ENCODE peak calls at places on chromosomes 12 and 14, in five cellular contexts. One of them, this sample, is unnamed.

GRCh38 chr12:109731231-109731731 is 17.7 kb downstream of the FAM222A start:
- DNase-seq in pulmonary artery endothelial cell: no peak
- DNase-seq in stimulated activated CD4-positive, alpha-beta T cell treated with anti-CD3 and anti-CD28 coated beads, Interleukin-1b, Interleukin-23, amount 100 ng/mL, for 4 hours: no peak
- DNase-seq in WTC11: peak
- DNase-seq in ecto neural progenitor cell: peak
- DNase-seq in this sample: no peak

GRCh38 chr14:68705741-68706283 is 87.1 kb downstream of the ZFP36L1 start:
- DNase-seq in pulmonary artery endothelial cell: no peak
- DNase-seq in stimulated activated CD4-positive, alpha-beta T cell treated with anti-CD3 and anti-CD28 coated beads, Interleukin-1b, Interleukin-23, amount 100 ng/mL, for 4 hours: no peak
- DNase-seq in WTC11: no peak
- DNase-seq in ecto neural progenitor cell: no peak
- DNase-seq in this sample: no peak

GRCh38 chr14:103828315-103828967 is 18.9 kb downstream of the PPP1R13B start:
- DNase-seq in pulmonary artery endothelial cell: no peak
- DNase-seq in stimulated activated CD4-positive, alpha-beta T cell treated with anti-CD3 and anti-CD28 coated beads, Interleukin-1b, Interleukin-23, amount 100 ng/mL, for 4 hours: peak
- DNase-seq in WTC11: no peak
- DNase-seq in ecto neural progenitor cell: no peak
- DNase-seq in this sample: no peak

GRCh38 chr12:30811966-30812365 is 57.2 kb upstream of the CAPRIN2 start:
- DNase-seq in pulmonary artery endothelial cell: no peak
- DNase-seq in stimulated activated CD4-positive, alpha-beta T cell treated with anti-CD3 and anti-CD28 coated beads, Interleukin-1b, Interleukin-23, amount 100 ng/mL, for 4 hours: no peak
- DNase-seq in WTC11: no peak
- DNase-seq in ecto neural progenitor cell: no peak
- DNase-seq in this sample: no peak

GRCh38 chr14:104803916-104804371 is 3.0 kb downstream of the ZBTB42 start:
- DNase-seq in pulmonary artery endothelial cell: no peak
- DNase-seq in stimulated activated CD4-positive, alpha-beta T cell treated with anti-CD3 and anti-CD28 coated beads, Interleukin-1b, Interleukin-23, amount 100 ng/mL, for 4 hours: no peak
- DNase-seq in WTC11: no peak
- DNase-seq in ecto neural progenitor cell: no peak
- DNase-seq in this sample: no peak

GRCh38 chr14:54570651-54571415 is 3.9 kb downstream of the SAMD4A start:
- DNase-seq in pulmonary artery endothelial cell: no peak
- DNase-seq in stimulated activated CD4-positive, alpha-beta T cell treated with anti-CD3 and anti-CD28 coated beads, Interleukin-1b, Interleukin-23, amount 100 ng/mL, for 4 hours: no peak
- DNase-seq in WTC11: no peak
- DNase-seq in ecto neural progenitor cell: no peak
- DNase-seq in this sample: no peak

GRCh38 chr14:36724162-36724561 is 62.5 kb downstream of the PAX9 start:
- DNase-seq in pulmonary artery endothelial cell: no peak
- DNase-seq in stimulated activated CD4-positive, alpha-beta T cell treated with anti-CD3 and anti-CD28 coated beads, Interleukin-1b, Interleukin-23, amount 100 ng/mL, for 4 hours: no peak
- DNase-seq in WTC11: peak
- DNase-seq in ecto neural progenitor cell: no peak
- DNase-seq in this sample: no peak

GRCh38 chr14:87712386-87713113 is 280.4 kb downstream of the GALC start:
- DNase-seq in pulmonary artery endothelial cell: no peak
- DNase-seq in stimulated activated CD4-positive, alpha-beta T cell treated with anti-CD3 and anti-CD28 coated beads, Interleukin-1b, Interleukin-23, amount 100 ng/mL, for 4 hours: no peak
- DNase-seq in WTC11: no peak
- DNase-seq in ecto neural progenitor cell: no peak
- DNase-seq in this sample: no peak

GRCh38 chr14:75147423-75148071 is 20.7 kb upstream of the NEK9 start:
- DNase-seq in pulmonary artery endothelial cell: peak
- DNase-seq in stimulated activated CD4-positive, alpha-beta T cell treated with anti-CD3 and anti-CD28 coated beads, Interleukin-1b, Interleukin-23, amount 100 ng/mL, for 4 hours: no peak
- DNase-seq in WTC11: peak
- DNase-seq in ecto neural progenitor cell: peak
- DNase-seq in this sample: peak

GRCh38 chr12:52965337-52965731 is 16.4 kb downstream of the KRT18 start:
- DNase-seq in pulmonary artery endothelial cell: no peak
- DNase-seq in stimulated activated CD4-positive, alpha-beta T cell treated with anti-CD3 and anti-CD28 coated beads, Interleukin-1b, Interleukin-23, amount 100 ng/mL, for 4 hours: no peak
- DNase-seq in WTC11: peak
- DNase-seq in ecto neural progenitor cell: peak
- DNase-seq in this sample: no peak

GRCh38 chr12:130983328-130984017 is 29.8 kb downstream of the ADGRD1 start:
- DNase-seq in pulmonary artery endothelial cell: no peak
- DNase-seq in stimulated activated CD4-positive, alpha-beta T cell treated with anti-CD3 and anti-CD28 coated beads, Interleukin-1b, Interleukin-23, amount 100 ng/mL, for 4 hours: no peak
- DNase-seq in WTC11: no peak
- DNase-seq in ecto neural progenitor cell: no peak
- DNase-seq in this sample: no peak

GRCh38 chr14:36091096-36091495 is 85.4 kb downstream of the PTCSC3 start:
- DNase-seq in pulmonary artery endothelial cell: no peak
- DNase-seq in stimulated activated CD4-positive, alpha-beta T cell treated with anti-CD3 and anti-CD28 coated beads, Interleukin-1b, Interleukin-23, amount 100 ng/mL, for 4 hours: no peak
- DNase-seq in WTC11: no peak
- DNase-seq in ecto neural progenitor cell: no peak
- DNase-seq in this sample: no peak

GRCh38 chr12:51217133-51217967 is 512 bp downstream of the POU6F1 start:
- DNase-seq in pulmonary artery endothelial cell: no peak
- DNase-seq in stimulated activated CD4-positive, alpha-beta T cell treated with anti-CD3 and anti-CD28 coated beads, Interleukin-1b, Interleukin-23, amount 100 ng/mL, for 4 hours: peak
- DNase-seq in WTC11: peak
- DNase-seq in ecto neural progenitor cell: peak
- DNase-seq in this sample: peak

GRCh38 chr12:25272937-25273526 is 22.3 kb upstream of the KRAS start:
- DNase-seq in pulmonary artery endothelial cell: no peak
- DNase-seq in stimulated activated CD4-positive, alpha-beta T cell treated with anti-CD3 and anti-CD28 coated beads, Interleukin-1b, Interleukin-23, amount 100 ng/mL, for 4 hours: no peak
- DNase-seq in WTC11: no peak
- DNase-seq in ecto neural progenitor cell: no peak
- DNase-seq in this sample: no peak

GRCh38 chr14:101065696-101066694 is 162.5 kb upstream of the RTL1 start:
- DNase-seq in pulmonary artery endothelial cell: no peak
- DNase-seq in stimulated activated CD4-positive, alpha-beta T cell treated with anti-CD3 and anti-CD28 coated beads, Interleukin-1b, Interleukin-23, amount 100 ng/mL, for 4 hours: no peak
- DNase-seq in WTC11: peak
- DNase-seq in ecto neural progenitor cell: no peak
- DNase-seq in this sample: no peak

GRCh38 chr12:108135627-108136026 is 6.5 kb downstream of the WSCD2 start:
- DNase-seq in pulmonary artery endothelial cell: no peak
- DNase-seq in stimulated activated CD4-positive, alpha-beta T cell treated with anti-CD3 and anti-CD28 coated beads, Interleukin-1b, Interleukin-23, amount 100 ng/mL, for 4 hours: no peak
- DNase-seq in WTC11: no peak
- DNase-seq in ecto neural progenitor cell: no peak
- DNase-seq in this sample: no peak

GRCh38 chr12:13187399-13187798 is 9.1 kb upstream of the EMP1 start:
- DNase-seq in pulmonary artery endothelial cell: no peak
- DNase-seq in stimulated activated CD4-positive, alpha-beta T cell treated with anti-CD3 and anti-CD28 coated beads, Interleukin-1b, Interleukin-23, amount 100 ng/mL, for 4 hours: no peak
- DNase-seq in WTC11: no peak
- DNase-seq in ecto neural progenitor cell: no peak
- DNase-seq in this sample: no peak

GRCh38 chr14:106129274-106129673 is 602.9 kb downstream of the TMEM121 start:
- DNase-seq in pulmonary artery endothelial cell: no peak
- DNase-seq in stimulated activated CD4-positive, alpha-beta T cell treated with anti-CD3 and anti-CD28 coated beads, Interleukin-1b, Interleukin-23, amount 100 ng/mL, for 4 hours: no peak
- DNase-seq in WTC11: no peak
- DNase-seq in ecto neural progenitor cell: no peak
- DNase-seq in this sample: no peak

GRCh38 chr12:121794532-121795028 is 1.1 kb upstream of the RHOF start:
- DNase-seq in pulmonary artery endothelial cell: no peak
- DNase-seq in stimulated activated CD4-positive, alpha-beta T cell treated with anti-CD3 and anti-CD28 coated beads, Interleukin-1b, Interleukin-23, amount 100 ng/mL, for 4 hours: no peak
- DNase-seq in WTC11: no peak
- DNase-seq in ecto neural progenitor cell: peak
- DNase-seq in this sample: no peak